ENCODE peak calls at places on chromosomes 5 and 9, in seven cellular contexts. C is GM12892, Y is HepG2, K is GM12878, M is GM12891, G is K562, X is H1. B is an unnamed sample.

GRCh38 chr9:83620841-83621636 is 1.9 kb upstream of the IDNK start:
- DNase-seq in C (no peak), Y (peak; percentile 75), K (no peak), M (no peak), G (peak; percentile 15), X (peak; percentile 70), B (peak; percentile 66)

GRCh38 chr9:126777733-126778132 is 27.1 kb upstream of the ZBTB43 start:
- DNase-seq in C (no peak), Y (no peak), K (no peak), M (no peak), G (no peak), X (peak; percentile 67), B (no peak)

GRCh38 chr5:176792584-176793342 is 17.6 kb upstream of the UNC5A start:
- DNase-seq in C (no peak), Y (no peak), K (no peak), M (no peak), G (no peak), X (no peak), B (no peak)

GRCh38 chr5:175809531-175810121 is 61.8 kb upstream of the CPLX2 start:
- DNase-seq in C (no peak), Y (peak; percentile 47), K (no peak), M (no peak), G (no peak), X (no peak), B (no peak)

GRCh38 chr5:177124486-177124991 is 9.0 kb upstream of the NSD1 start:
- DNase-seq in C (no peak), Y (no peak), K (no peak), M (peak; percentile 53), G (peak; percentile 34), X (no peak), B (no peak)

GRCh38 chr5:65203746-65204145 is 278.0 kb downstream of the ADAMTS6 start:
- DNase-seq in C (no peak), Y (no peak), K (no peak), M (no peak), G (no peak), X (no peak), B (no peak)

GRCh38 chr9:127676636-127677035 is 30.2 kb upstream of the CFAP157 start:
- DNase-seq in C (no peak), Y (no peak), K (no peak), M (no peak), G (no peak), X (no peak), B (no peak)

GRCh38 chr9:85237478-85237877 is 504.3 kb downstream of the AGTPBP1 start:
- DNase-seq in C (no peak), Y (no peak), K (no peak), M (no peak), G (no peak), X (no peak), B (no peak)

GRCh38 chr9:128882677-128883590 is 1.0 kb downstream of the LRRC8A start:
- DNase-seq in C (no peak), Y (peak; percentile 31), K (no peak), M (no peak), G (peak; percentile 39), X (no peak), B (peak; percentile 47)

GRCh38 chr9:110049699-110050450 is 158.1 kb downstream of the C9orf152 start:
- DNase-seq in C (no peak), Y (no peak), K (no peak), M (no peak), G (no peak), X (peak; percentile 71), B (peak; percentile 65)

GRCh38 chr9:118230319-118230718 is 526.1 kb downstream of the TLR4 start:
- DNase-seq in C (no peak), Y (no peak), K (no peak), M (no peak), G (no peak), X (no peak), B (peak; percentile 43)

GRCh38 chr9:712643-713042 is 128.9 kb upstream of the DMRT1 start:
- DNase-seq in C (no peak), Y (no peak), K (no peak), M (no peak), G (no peak), X (no peak), B (no peak)

GRCh38 chr5:171312129-171312819 is 3.2 kb downstream of the TLX3 start:
- DNase-seq in C (no peak), Y (no peak), K (no peak), M (no peak), G (no peak), X (peak; percentile 65), B (no peak)
- TF ChIP-seq TAF1 in C (no peak), Y (no peak), K (no peak), M (no peak), G (no peak), X (no peak), B (no peak)

DNA sequence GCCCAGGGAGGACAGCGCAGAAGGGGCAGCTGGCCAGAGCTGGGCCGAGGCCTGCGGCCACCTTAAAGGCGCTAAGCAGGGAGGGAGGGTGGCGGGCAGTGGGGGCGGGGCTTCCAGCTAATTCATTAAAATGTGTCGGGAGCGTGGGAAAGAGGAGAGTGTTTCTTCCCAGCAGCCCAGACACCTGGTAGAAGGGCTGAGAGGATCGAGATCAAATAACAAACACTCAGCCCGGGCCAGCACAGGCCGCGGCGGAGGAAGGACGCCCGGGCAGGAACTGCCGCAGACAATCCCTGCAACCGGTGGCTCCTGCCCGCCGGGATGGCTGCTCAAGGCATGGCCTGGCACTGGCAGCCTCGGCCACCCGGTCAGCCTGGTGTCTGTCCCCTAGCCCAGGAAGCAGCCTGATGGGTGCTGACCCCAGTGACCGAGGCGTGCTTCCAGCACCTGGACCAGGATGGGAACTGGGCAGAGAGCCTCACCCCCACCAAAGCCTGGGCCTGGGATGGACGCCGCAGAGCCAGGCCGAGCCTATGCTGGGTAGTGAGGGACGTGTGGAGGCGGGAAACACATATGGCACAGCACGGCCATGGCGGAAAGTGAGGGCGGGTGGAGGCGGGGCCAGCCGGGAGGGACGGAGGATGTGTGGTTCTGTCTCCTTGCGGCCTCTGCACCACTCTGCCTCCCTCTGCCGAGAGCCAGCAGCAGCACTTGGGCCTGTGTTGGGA is 3.2 kb upstream of the NRARP start:
- DNase-seq in C (no peak), Y (no peak), K (no peak), M (peak; percentile 69), G (peak; percentile 43), X (peak; percentile 66), B (peak; percentile 48)
- TF ChIP-seq TAF1 in C (no peak), Y (no peak), K (no peak), M (no peak), G (no peak), X (no peak), B (no peak)

GRCh38 chr9:108382267-108382666 is 473.5 kb downstream of the ACTL7B start:
- DNase-seq in C (no peak), Y (no peak), K (no peak), M (no peak), G (no peak), X (no peak), B (no peak)
- TF ChIP-seq TAF1 in C (no peak), Y (no peak), K (no peak), M (no peak), G (no peak), X (no peak), B (no peak)

GRCh38 chr5:67610191-67610912 is 413.8 kb upstream of the CD180 start:
- DNase-seq in C (no peak), Y (no peak), K (no peak), M (no peak), G (no peak), X (no peak), B (no peak)
- TF ChIP-seq TAF1 in C (no peak), Y (no peak), K (no peak), M (no peak), G (no peak), X (no peak), B (no peak)

GRCh38 chr5:157269763-157270272 is 3.9 kb downstream of the CYFIP2 start:
- DNase-seq in C (no peak), Y (no peak), K (no peak), M (no peak), G (no peak), X (no peak), B (no peak)

GRCh38 chr5:157269165-157269671 is 3.3 kb downstream of the CYFIP2 start:
- DNase-seq in C (no peak), Y (no peak), K (no peak), M (no peak), G (no peak), X (no peak), B (no peak)

GRCh38 chr5:157271740-157272271 is 5.9 kb downstream of the CYFIP2 start:
- DNase-seq in C (peak; percentile 50), Y (no peak), K (peak; percentile 93), M (peak; percentile 43), G (no peak), X (no peak), B (no peak)

GRCh38 chr5:157275403-157275802 is 9.5 kb downstream of the CYFIP2 start:
- DNase-seq in C (no peak), Y (no peak), K (no peak), M (no peak), G (no peak), X (no peak), B (no peak)

DNA sequence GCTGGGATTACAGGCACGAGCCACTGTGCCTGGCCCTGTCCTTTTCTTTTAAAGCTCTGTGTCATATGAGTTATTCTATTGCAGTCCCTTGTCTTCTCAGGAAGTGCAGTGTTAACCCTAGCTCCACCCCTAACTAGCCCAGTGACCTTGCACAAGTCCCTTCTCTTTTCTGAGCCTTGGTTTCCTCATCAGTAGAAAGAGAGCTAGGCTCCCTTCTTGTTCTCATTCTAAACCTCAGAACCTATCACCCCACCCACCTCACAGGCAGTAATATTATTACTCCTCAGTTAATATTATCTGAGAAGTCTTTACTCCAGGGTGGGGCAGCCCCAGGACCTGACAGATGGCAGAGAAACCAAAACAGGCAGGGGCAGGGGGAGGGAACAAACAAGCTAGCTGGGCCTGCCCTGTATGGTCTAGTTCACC is 7.2 kb downstream of the CYFIP2 start:
- DNase-seq in C (no peak), Y (no peak), K (peak; percentile 61), M (no peak), G (no peak), X (no peak), B (no peak)
- TF ChIP-seq TAF1 in C (no peak), Y (no peak), K (no peak), M (no peak), G (no peak), X (no peak), B (no peak)

GRCh38 chr5:104626122-104626521 is 1063.5 kb upstream of the NUDT12 start:
- DNase-seq in C (no peak), Y (no peak), K (no peak), M (no peak), G (no peak), X (no peak), B (no peak)

DNA sequence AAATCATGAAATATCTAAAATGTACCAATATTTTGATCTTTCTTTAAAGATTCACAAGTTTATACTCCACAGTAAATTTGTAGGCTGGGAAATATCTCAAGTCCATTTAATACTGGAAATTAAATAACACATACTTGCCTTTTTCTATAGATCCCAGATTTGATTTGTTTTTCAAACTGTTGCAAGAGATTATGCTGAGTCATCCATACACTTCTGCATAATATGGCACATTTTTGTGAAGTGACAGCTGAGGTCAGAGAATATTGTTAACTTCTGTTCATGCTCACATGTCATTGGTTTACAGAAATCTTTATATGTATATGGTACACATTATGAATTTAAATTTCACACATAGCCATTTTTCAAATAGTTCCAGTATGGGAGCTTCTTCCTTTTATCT is 1066.3 kb upstream of the NUDT12 start:
- DNase-seq in C (no peak), Y (no peak), K (no peak), M (no peak), G (no peak), X (no peak), B (no peak)
- TF ChIP-seq TAF1 in C (no peak), Y (no peak), K (no peak), M (no peak), G (no peak), X (no peak), B (no peak)

B was measured in SK-N-SH.